ENCODE peak calls at places on chromosomes 3 and 15, in eight cellular contexts. D, Y, A, N, E, G, X and Z are unnamed samples. For H3K36me3, the result is how much of the 10 kb centered on the place peaks cover.

GRCh38 chr15:67744331-67745058 is 80.8 kb upstream of the SKOR1 start:
- DNase-seq in D (no peak), N (no peak), Y (no peak), X (no peak), E (no peak), A (no peak), G (no peak), Z (no peak)

GRCh38 chr3:126338796-126339241 is 18.4 kb downstream of the KLF15 start:
- DNase-seq in G (no peak), Y (no peak), N (no peak), A (peak), D (no peak), X (no peak), E (peak), Z (no peak)

GRCh38 chr15:62051166-62051565 is 9.1 kb downstream of the VPS13C start:
- DNase-seq in N (no peak), Y (no peak), A (no peak), D (no peak), X (no peak), G (no peak), E (no peak), Z (no peak)

GRCh38 chr3:45407634-45408033 is 19.3 kb downstream of the LARS2 start:
- DNase-seq in G (no peak), X (no peak), D (no peak), N (no peak), A (no peak), Y (no peak), E (no peak), Z (no peak)

GRCh38 chr3:197394464-197395321 is 96.3 kb upstream of the DLG1 start:
- DNase-seq in E (peak), G (no peak), A (peak), X (no peak), N (no peak), Y (peak), D (no peak), Z (peak)

GRCh38 chr3:64399205-64399800 is 174.0 kb upstream of the PRICKLE2 start:
- DNase-seq in A (peak), X (peak), G (peak), E (no peak), N (no peak), D (peak), Y (no peak), Z (peak)

GRCh38 chr15:82680200-82681102 is 29.2 kb downstream of the AP3B2 start:
- DNase-seq in G (peak), E (no peak), A (peak), Y (peak), N (peak), D (peak), X (peak), Z (no peak)

GRCh38 chr3:33099701-33100100 is 2.8 kb upstream of the GLB1 start:
- DNase-seq in Y (no peak), N (no peak), A (no peak), X (no peak), G (no peak), E (no peak), D (no peak), Z (no peak)

GRCh38 chr3:106809633-106810460 is 567.4 kb upstream of the CCDC54 start:
- DNase-seq in N (no peak), D (no peak), E (no peak), A (no peak), Y (no peak), X (no peak), G (no peak), Z (no peak)

GRCh38 chr3:126995926-126996512 is 13.1 kb downstream of the PLXNA1 start:
- DNase-seq in A (no peak), Y (no peak), D (no peak), G (no peak), X (no peak), N (no peak), E (no peak), Z (no peak)

GRCh38 chr15:67103869-67104268 is 38.5 kb downstream of the SMAD3 start:
- DNase-seq in N (no peak), Y (no peak), X (no peak), D (no peak), G (no peak), A (no peak), E (no peak), Z (no peak)

GRCh38 chr3:172355836-172356235 is 92.4 kb downstream of the GHSR start:
- DNase-seq in Y (no peak), E (no peak), G (no peak), A (no peak), N (no peak), X (no peak), D (no peak), Z (peak)

GRCh38 chr3:194397757-194398312 is 1.2 kb downstream of the GP5 start:
- DNase-seq in D (no peak), X (no peak), G (peak), N (no peak), E (no peak), Y (no peak), A (no peak), Z (no peak)

GRCh38 chr3:106829206-106829605 is 548.0 kb upstream of the CCDC54 start:
- DNase-seq in Y (no peak), N (no peak), X (peak), A (no peak), G (no peak), D (no peak), E (no peak), Z (no peak)

GRCh38 chr15:34213690-34214089 is 3.8 kb upstream of the KATNBL1 start:
- DNase-seq in E (no peak), N (no peak), X (no peak), G (no peak), D (no peak), A (no peak), Y (no peak), Z (no peak)

GRCh38 chr3:110799236-110799635 is 272.4 kb upstream of the NECTIN3 start:
- DNase-seq in X (no peak), G (no peak), E (no peak), Y (no peak), A (no peak), D (no peak), N (no peak), Z (no peak)

GRCh38 chr3:182148360-182148759 is 436.6 kb downstream of the SOX2 start:
- DNase-seq in Y (no peak), A (no peak), D (no peak), G (no peak), X (no peak), E (no peak), N (no peak), Z (no peak)

GRCh38 chr15:40010681-40011080 is 28.3 kb downstream of the SRP14 start:
- DNase-seq in D (no peak), Y (no peak), E (no peak), N (no peak), A (peak), G (no peak), X (peak), Z (no peak)

GRCh38 chr3:112038863-112039262 is 4.3 kb downstream of the TMPRSS7 start:
- DNase-seq in Y (no peak), D (no peak), N (no peak), X (no peak), G (no peak), E (no peak), A (no peak), Z (no peak)

GRCh38 chr15:64232400-64232799 is 69.6 kb upstream of the PPIB start:
- DNase-seq in D (no peak), G (no peak), Y (no peak), A (no peak), N (no peak), E (no peak), X (no peak), Z (peak)

GRCh38 chr15:68429691-68430470 is 2.1 kb downstream of the ITGA11 start:
- DNase-seq in Y (no peak), N (no peak), E (peak), A (no peak), X (no peak), G (no peak), D (no peak), Z (no peak)

GRCh38 chr3:182837855-182838454 is 44.7 kb downstream of the ATP11B start:
- DNase-seq in X (peak), A (peak), G (peak), Y (no peak), N (no peak), E (no peak), D (no peak), Z (no peak)

GRCh38 chr15:39657714-39658113 is 76.8 kb downstream of the THBS1 start:
- DNase-seq in Y (no peak), E (no peak), D (no peak), X (no peak), A (no peak), G (no peak), N (no peak), Z (no peak)

GRCh38 chr3:129485681-129486056 is 42.8 kb upstream of the RHO start:
- DNase-seq in Y (peak), G (no peak), E (peak), X (no peak), A (no peak), D (no peak), N (no peak), Z (no peak)

GRCh38 chr15:90375071-90375470 is 13.0 kb upstream of the IQGAP1 start:
- DNase-seq in Y (no peak), X (no peak), E (no peak), G (no peak), D (no peak), N (no peak), A (no peak), Z (no peak)

GRCh38 chr3:56157693-56158092 is 310.6 kb downstream of the ERC2 start:
- DNase-seq in D (no peak), G (no peak), X (peak), E (no peak), A (no peak), Y (no peak), N (no peak), Z (no peak)

GRCh38 chr3:111738790-111739189 is 120.3 kb upstream of the PHLDB2 start:
- DNase-seq in G (no peak), X (no peak), D (no peak), N (no peak), E (no peak), A (no peak), Y (no peak), Z (no peak)

GRCh38 chr15:53811530-53811929 is 52.1 kb upstream of the WDR72 start:
- DNase-seq in D (no peak), G (no peak), Y (no peak), N (no peak), A (peak), E (no peak), X (peak), Z (no peak)

GRCh38 chr15:29093696-29094343 is 175.8 kb downstream of the NSMCE3 start:
- DNase-seq in E (no peak), A (no peak), G (no peak), D (no peak), Y (no peak), N (no peak), X (no peak), Z (no peak)

GRCh38 chr15:29093065-29093435 is 176.6 kb downstream of the NSMCE3 start:
- DNase-seq in Y (no peak), D (no peak), E (no peak), G (no peak), X (no peak), N (no peak), A (no peak), Z (no peak)

GRCh38 chr15:29092376-29093064 is 177.1 kb downstream of the NSMCE3 start:
- DNase-seq in A (no peak), G (no peak), E (no peak), D (no peak), X (no peak), N (no peak), Y (no peak), Z (no peak)

GRCh38 chr15:29095746-29096145 is 173.9 kb downstream of the NSMCE3 start:
- DNase-seq in G (no peak), X (no peak), A (no peak), Y (no peak), D (no peak), E (no peak), N (no peak), Z (no peak)

DNA sequence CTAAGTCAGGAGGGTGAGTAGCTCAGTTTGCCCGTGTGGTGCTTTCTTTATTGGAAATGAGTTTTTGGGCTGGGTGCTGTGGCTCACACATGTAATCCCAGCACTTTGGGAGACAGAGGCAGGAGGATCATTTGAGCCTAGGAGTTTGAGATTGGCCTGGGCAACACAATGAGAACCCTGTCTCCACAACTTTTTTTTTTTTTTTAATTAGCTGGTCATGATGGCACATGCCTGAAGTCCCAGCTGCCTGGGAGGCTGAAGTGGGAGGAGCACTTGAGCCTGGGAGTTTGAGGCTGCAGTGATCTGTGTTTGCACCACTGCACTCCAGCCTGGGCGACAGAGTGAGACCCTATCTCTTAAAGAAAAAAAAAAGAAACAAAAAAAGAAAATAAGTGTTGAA is 174.9 kb downstream of the NSMCE3 start:
- DNase-seq in D (no peak), X (no peak), N (no peak), E (no peak), G (no peak), A (no peak), Y (no peak), Z (no peak)
- H3K36me3 ChIP-seq in D (half or more), X (under half), N (under half), E (under half), G (under half), A (under half), Y (under half), Z (under half)

GRCh38 chr3:23533596-23534386 is 272.0 kb upstream of the UBE2E1 start:
- DNase-seq in D (no peak), Y (no peak), N (no peak), G (peak), E (no peak), X (no peak), A (no peak), Z (no peak)
- H3K4me3 ChIP-seq in D (no peak), Y (no peak), N (no peak), G (no peak), E (no peak), X (no peak), A (no peak), Z (no peak)

GRCh38 chr3:52483577-52484495 is 11.3 kb upstream of the STAB1 start:
- DNase-seq in D (no peak), E (no peak), Y (peak), X (no peak), A (no peak), N (no peak), G (peak), Z (no peak)
- H3K36me3 ChIP-seq in D (half or more), E (half or more), Y (half or more), X (under half), A (half or more), N (under half), G (under half), Z (under half)

DNA sequence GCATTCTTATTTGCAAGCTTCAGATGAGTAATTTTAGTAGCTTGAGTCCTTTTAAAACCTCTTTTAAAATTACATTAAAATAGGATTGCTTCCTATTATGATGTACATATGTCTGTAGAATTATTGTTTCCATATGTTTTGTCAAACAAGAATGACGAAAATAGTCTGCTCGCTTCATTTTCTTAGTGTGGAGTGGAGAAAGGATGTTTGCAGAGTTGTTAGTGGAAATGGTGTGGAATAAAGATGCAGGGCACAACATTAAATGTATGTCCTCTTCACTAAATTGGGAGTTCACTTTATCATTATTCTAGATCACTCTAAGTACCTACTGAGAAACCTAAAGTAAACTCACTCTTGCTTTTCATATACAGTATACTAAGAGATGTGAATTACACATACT is 59.5 kb downstream of the CMSS1 start:
- DNase-seq in A (no peak), E (no peak), D (no peak), X (no peak), N (no peak), G (no peak), Y (no peak), Z (no peak)
- H3K4me3 ChIP-seq in A (no peak), E (peak), D (no peak), X (no peak), N (no peak), G (no peak), Y (peak), Z (no peak)

GRCh38 chr3:141905129-141905528 is 28.7 kb downstream of the ATP1B3 start:
- DNase-seq in A (no peak), N (no peak), E (no peak), Y (no peak), G (no peak), X (no peak), D (no peak), Z (no peak)

GRCh38 chr3:141901914-141902313 is 25.5 kb downstream of the ATP1B3 start:
- DNase-seq in Y (no peak), G (no peak), N (no peak), D (no peak), X (no peak), A (no peak), E (no peak), Z (no peak)

GRCh38 chr3:141900343-141900742 is 23.9 kb downstream of the ATP1B3 start:
- DNase-seq in X (no peak), D (no peak), G (no peak), Y (no peak), E (no peak), A (no peak), N (no peak), Z (no peak)

GRCh38 chr3:141909408-141909807 is 33.0 kb downstream of the ATP1B3 start:
- DNase-seq in D (no peak), X (no peak), G (no peak), E (no peak), Y (no peak), N (no peak), A (no peak), Z (no peak)

DNA sequence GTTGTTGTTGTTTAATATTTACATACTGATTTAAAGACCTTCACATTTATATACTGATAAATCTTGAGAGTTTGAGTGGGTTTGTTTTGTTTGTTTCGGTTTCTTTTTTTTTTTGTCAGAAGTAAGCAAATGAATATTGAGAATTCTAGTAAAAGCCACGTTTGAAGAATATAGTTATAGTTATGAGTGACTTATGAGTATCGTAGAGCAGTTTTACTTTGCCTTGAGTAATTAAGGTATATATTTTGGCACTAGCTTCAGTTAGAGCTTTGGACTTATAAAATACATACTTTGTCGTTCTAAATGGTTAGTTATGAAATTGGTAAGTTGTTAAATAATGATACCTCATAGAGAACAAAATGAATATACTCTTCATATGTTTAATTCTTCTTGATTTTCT is 27.8 kb downstream of the ATP1B3 start:
- DNase-seq in N (no peak), A (no peak), D (no peak), X (no peak), E (no peak), G (no peak), Y (no peak), Z (no peak)
- H3K36me3 ChIP-seq in N (under half), A (under half), D (half or more), X (under half), E (under half), G (under half), Y (half or more), Z (under half)

DNA sequence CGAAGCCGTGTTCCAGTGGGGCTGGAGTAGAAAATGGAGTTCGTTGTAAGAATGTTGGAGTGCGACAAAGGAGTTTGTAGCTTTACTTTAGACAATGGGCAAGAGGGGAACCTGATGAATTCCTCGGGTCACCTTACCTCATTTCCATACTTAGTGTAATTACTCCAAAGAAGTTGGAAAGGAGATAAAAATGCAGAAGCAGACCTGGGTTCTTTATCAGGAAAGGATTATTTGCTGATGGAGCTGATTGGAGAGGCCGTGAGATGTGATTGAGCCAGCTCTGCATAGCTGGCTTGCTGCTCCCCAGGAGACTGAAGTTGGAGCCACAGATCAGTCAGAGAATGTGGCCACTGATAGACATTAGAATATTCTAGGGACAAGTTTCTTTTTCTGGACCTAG is 33.4 kb upstream of the TBL1XR1 start:
- DNase-seq in N (no peak), G (no peak), X (no peak), E (no peak), D (no peak), A (no peak), Y (no peak), Z (no peak)
- H3K4me3 ChIP-seq in N (no peak), G (no peak), X (no peak), E (no peak), D (no peak), A (no peak), Y (no peak), Z (no peak)